ENCODE peak calls at places on chromosomes 6 and 20, in ten cellular contexts. L, I, O, C, S, P, W, F, Z and E are unnamed samples.

GRCh38 chr20:22663528-22664025 is 79.2 kb upstream of the FOXA2 start:
- DNase-seq in L (no peak), I (no peak), O (no peak), C (no peak), S (no peak), P (no peak), W (no peak), F (peak; percentile 66), Z (no peak), E (no peak)

GRCh38 chr6:11007715-11008608 is 36.1 kb downstream of the ELOVL2 start:
- DNase-seq in L (no peak), I (peak; percentile 52), O (no peak), C (no peak), S (peak; percentile 88), P (peak; percentile 57), W (no peak), F (peak; percentile 41), Z (no peak), E (no peak)

GRCh38 chr6:11494786-11495564 is 42.6 kb upstream of the TMEM170B start:
- DNase-seq in L (no peak), I (peak; percentile 22), O (no peak), C (no peak), S (no peak), P (no peak), W (no peak), F (no peak), Z (no peak), E (no peak)

GRCh38 chr20:38875170-38875993 is 50.8 kb upstream of the FAM83D start:
- DNase-seq in L (no peak), I (no peak), O (no peak), C (peak; percentile 91), S (no peak), P (no peak), W (peak; percentile 96), F (no peak), Z (no peak), E (no peak)

GRCh38 chr6:39387785-39388184 is 65.3 kb upstream of the KCNK16 start:
- DNase-seq in L (no peak), I (no peak), O (no peak), C (no peak), S (peak; percentile 3), P (no peak), W (no peak), F (no peak), Z (no peak), E (no peak)

GRCh38 chr6:84758486-84758885 is 5.9 kb downstream of the TBX18 start:
- DNase-seq in L (no peak), I (peak; percentile 57), O (no peak), C (no peak), S (no peak), P (no peak), W (no peak), F (no peak), Z (no peak), E (no peak)

GRCh38 chr6:19713411-19713810 is 123.8 kb upstream of the ID4 start:
- DNase-seq in L (no peak), I (peak; percentile 63), O (no peak), C (no peak), S (peak; percentile 34), P (no peak), W (no peak), F (no peak), Z (no peak), E (no peak)

GRCh38 chr20:17809714-17810631 is 110.2 kb downstream of the BANF2 start:
- DNase-seq in L (peak; percentile 49), I (no peak), O (no peak), C (no peak), S (no peak), P (peak; percentile 37), W (no peak), F (no peak), Z (no peak), E (no peak)

GRCh38 chr6:3868544-3868943 is 19.4 kb downstream of the FAM50B start:
- DNase-seq in L (no peak), I (no peak), O (no peak), C (no peak), S (no peak), P (no peak), W (no peak), F (no peak), Z (no peak), E (no peak)

GRCh38 chr6:106309766-106310373 is 15.7 kb downstream of the ATG5 start:
- DNase-seq in L (no peak), I (peak; percentile 51), O (no peak), C (no peak), S (peak; percentile 67), P (no peak), W (no peak), F (no peak), Z (no peak), E (no peak)

GRCh38 chr6:24272148-24272547 is 85.7 kb downstream of the DCDC2 start:
- DNase-seq in L (no peak), I (no peak), O (no peak), C (no peak), S (no peak), P (no peak), W (no peak), F (no peak), Z (no peak), E (no peak)

GRCh38 chr6:24270011-24270410 is 87.8 kb downstream of the DCDC2 start:
- DNase-seq in L (no peak), I (no peak), O (no peak), C (no peak), S (no peak), P (no peak), W (no peak), F (no peak), Z (no peak), E (no peak)

GRCh38 chr6:24273471-24273870 is 84.4 kb downstream of the DCDC2 start:
- DNase-seq in L (no peak), I (no peak), O (peak; percentile 27), C (no peak), S (peak; percentile 65), P (no peak), W (no peak), F (no peak), Z (no peak), E (no peak)

GRCh38 chr6:24274441-24275083 is 83.3 kb downstream of the DCDC2 start:
- DNase-seq in L (no peak), I (peak; percentile 33), O (no peak), C (no peak), S (peak; percentile 11), P (peak; percentile 34), W (no peak), F (peak; percentile 47), Z (no peak), E (no peak)
- TF ChIP-seq CTCF in L (peak; percentile 70), I (peak; percentile 58), O (peak; percentile 73), C (peak; percentile 10), S (peak; percentile 37), P (peak; percentile 71), W (peak; percentile 55), F (no peak), Z (peak; percentile 86), E (peak; percentile 55)

GRCh38 chr20:62642666-62643520 is 590 bp downstream of the SLCO4A1 start:
- DNase-seq in L (peak; percentile 67), I (peak; percentile 38), O (peak; percentile 49), C (peak; percentile 91), S (no peak), P (no peak), W (no peak), F (peak; percentile 61), Z (no peak), E (no peak)

GRCh38 chr20:62641749-62642665 is at the start of gene SLCO4A1:
- DNase-seq in L (peak; percentile 91), I (peak; percentile 23), O (peak; percentile 81), C (peak; percentile 95), S (no peak), P (peak; percentile 75), W (no peak), F (peak; percentile 75), Z (peak; percentile 50), E (peak; percentile 97)

GRCh38 chr20:62639765-62640164 is 2.5 kb upstream of the SLCO4A1 start:
- DNase-seq in L (no peak), I (no peak), O (no peak), C (no peak), S (no peak), P (no peak), W (no peak), F (no peak), Z (no peak), E (no peak)

GRCh38 chr20:62638680-62639406 is 3.5 kb upstream of the SLCO4A1 start:
- DNase-seq in L (no peak), I (no peak), O (no peak), C (no peak), S (no peak), P (no peak), W (no peak), F (no peak), Z (no peak), E (no peak)

GRCh38 chr20:62640870-62641748 is 1.2 kb upstream of the SLCO4A1 start:
- DNase-seq in L (no peak), I (no peak), O (no peak), C (peak; percentile 83), S (no peak), P (no peak), W (no peak), F (no peak), Z (no peak), E (no peak)
- TF ChIP-seq CTCF in L (no peak), I (no peak), O (no peak), C (no peak), S (no peak), P (no peak), W (no peak), F (no peak), Z (no peak), E (no peak)

DNA sequence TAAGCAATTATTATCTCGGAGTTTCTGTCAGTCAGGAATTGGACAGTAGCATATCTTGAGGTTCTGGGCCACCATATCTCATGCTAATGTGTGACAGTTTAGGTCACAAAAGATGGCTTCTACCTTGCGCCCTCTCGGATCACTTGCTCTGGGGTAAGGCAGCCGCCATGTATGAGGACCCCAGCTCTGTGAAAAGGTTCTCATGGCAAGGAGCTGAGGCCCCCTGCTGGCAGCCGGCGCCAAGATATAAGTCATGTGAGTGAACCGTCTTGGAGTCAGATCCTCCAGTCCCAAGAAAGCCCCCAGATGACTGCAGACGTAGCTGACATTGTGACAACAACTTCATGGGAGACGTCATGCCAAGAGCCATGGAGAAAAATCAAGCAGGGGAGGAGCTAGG is 670.8 kb downstream of the KIF16B start:
- DNase-seq in L (no peak), I (no peak), O (peak; percentile 33), C (no peak), S (no peak), P (no peak), W (no peak), F (peak; percentile 68), Z (peak; percentile 3), E (no peak)
- TF ChIP-seq CTCF in L (peak; percentile 52), I (no peak), O (peak; percentile 20), C (no peak), S (no peak), P (no peak), W (peak; percentile 50), F (peak; percentile 75), Z (peak; percentile 40), E (peak; percentile 19)

DNA sequence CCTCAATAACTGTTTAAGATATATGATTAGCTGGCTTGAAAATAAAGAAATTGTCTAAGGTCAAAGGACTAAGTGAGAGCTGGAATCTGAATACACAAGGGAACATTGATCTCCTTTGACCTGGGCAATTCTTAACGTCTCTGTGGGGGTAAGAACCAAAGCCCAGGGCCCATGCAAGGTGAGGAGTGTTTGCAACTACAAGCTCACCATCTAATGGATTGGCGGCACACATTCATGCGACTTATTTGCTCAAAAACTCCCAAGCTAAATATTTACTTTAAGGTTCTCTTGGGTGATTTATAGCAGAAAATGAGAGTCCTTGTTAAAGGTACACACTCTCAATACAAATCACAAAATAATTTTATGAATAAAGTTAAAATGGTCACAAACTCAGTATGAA is 392.0 kb upstream of the FLRT3 start:
- DNase-seq in L (no peak), I (no peak), O (no peak), C (no peak), S (no peak), P (no peak), W (no peak), F (no peak), Z (no peak), E (no peak)
- TF ChIP-seq CTCF in L (no peak), I (no peak), O (no peak), C (no peak), S (no peak), P (no peak), W (no peak), F (no peak), Z (no peak), E (no peak)